ENCODE peak calls at places on chromosomes 11 and 22, in eight cellular contexts. V, E, B, K, U, P, T and Q are unnamed samples.

GRCh38 chr22:39205344-39206021 is 39.3 kb downstream of the PDGFB start:
- DNase-seq in V (no peak), E (no peak), B (no peak), K (no peak), U (no peak), P (no peak), T (peak), Q (no peak)

GRCh38 chr11:3903207-3903896 is 47.9 kb downstream of the STIM1 start:
- DNase-seq in V (no peak), E (no peak), B (no peak), K (no peak), U (no peak), P (no peak), T (no peak), Q (no peak)

GRCh38 chr11:69337211-69337721 is 43.3 kb downstream of the MYEOV start:
- DNase-seq in V (no peak), E (no peak), B (no peak), K (peak), U (peak), P (no peak), T (no peak), Q (no peak)

GRCh38 chr22:37098976-37099577 is 10.4 kb downstream of the TMPRSS6 start:
- DNase-seq in V (no peak), E (no peak), B (no peak), K (no peak), U (no peak), P (no peak), T (no peak), Q (peak)

GRCh38 chr11:69156218-69156639 is 494 bp downstream of the SMIM38 start:
- DNase-seq in V (no peak), E (no peak), B (no peak), K (no peak), U (no peak), P (no peak), T (peak), Q (no peak)

GRCh38 chr11:88288560-88288959 is 49.0 kb downstream of the CTSC start:
- DNase-seq in V (no peak), E (no peak), B (no peak), K (no peak), U (no peak), P (no peak), T (no peak), Q (no peak)

GRCh38 chr11:116173506-116173905 is 599.3 kb downstream of the BUD13 start:
- DNase-seq in V (no peak), E (no peak), B (no peak), K (no peak), U (no peak), P (no peak), T (no peak), Q (peak)

GRCh38 chr22:40728731-40729189 is 49.5 kb downstream of the MCHR1 start:
- DNase-seq in V (no peak), E (no peak), B (no peak), K (peak), U (no peak), P (no peak), T (peak), Q (no peak)

GRCh38 chr11:2482745-2483144 is 37.9 kb downstream of the KCNQ1 start:
- DNase-seq in V (no peak), E (no peak), B (no peak), K (no peak), U (no peak), P (no peak), T (no peak), Q (no peak)

GRCh38 chr11:67382481-67383136 is 9.2 kb upstream of the RAD9A start:
- DNase-seq in V (peak), E (peak), B (peak), K (peak), U (peak), P (peak), T (peak), Q (no peak)

GRCh38 chr11:11148598-11148997 is 204.5 kb downstream of the CSNK2A3 start:
- DNase-seq in V (no peak), E (no peak), B (no peak), K (no peak), U (no peak), P (no peak), T (no peak), Q (no peak)

GRCh38 chr11:11146830-11147229 is 206.2 kb downstream of the CSNK2A3 start:
- DNase-seq in V (peak), E (peak), B (no peak), K (no peak), U (no peak), P (no peak), T (no peak), Q (no peak)

GRCh38 chr11:11152877-11153276 is 200.2 kb downstream of the CSNK2A3 start:
- DNase-seq in V (no peak), E (no peak), B (no peak), K (no peak), U (no peak), P (no peak), T (no peak), Q (no peak)

GRCh38 chr11:11148104-11148509 is 204.9 kb downstream of the CSNK2A3 start:
- DNase-seq in V (peak), E (peak), B (peak), K (no peak), U (no peak), P (no peak), T (no peak), Q (peak)

DNA sequence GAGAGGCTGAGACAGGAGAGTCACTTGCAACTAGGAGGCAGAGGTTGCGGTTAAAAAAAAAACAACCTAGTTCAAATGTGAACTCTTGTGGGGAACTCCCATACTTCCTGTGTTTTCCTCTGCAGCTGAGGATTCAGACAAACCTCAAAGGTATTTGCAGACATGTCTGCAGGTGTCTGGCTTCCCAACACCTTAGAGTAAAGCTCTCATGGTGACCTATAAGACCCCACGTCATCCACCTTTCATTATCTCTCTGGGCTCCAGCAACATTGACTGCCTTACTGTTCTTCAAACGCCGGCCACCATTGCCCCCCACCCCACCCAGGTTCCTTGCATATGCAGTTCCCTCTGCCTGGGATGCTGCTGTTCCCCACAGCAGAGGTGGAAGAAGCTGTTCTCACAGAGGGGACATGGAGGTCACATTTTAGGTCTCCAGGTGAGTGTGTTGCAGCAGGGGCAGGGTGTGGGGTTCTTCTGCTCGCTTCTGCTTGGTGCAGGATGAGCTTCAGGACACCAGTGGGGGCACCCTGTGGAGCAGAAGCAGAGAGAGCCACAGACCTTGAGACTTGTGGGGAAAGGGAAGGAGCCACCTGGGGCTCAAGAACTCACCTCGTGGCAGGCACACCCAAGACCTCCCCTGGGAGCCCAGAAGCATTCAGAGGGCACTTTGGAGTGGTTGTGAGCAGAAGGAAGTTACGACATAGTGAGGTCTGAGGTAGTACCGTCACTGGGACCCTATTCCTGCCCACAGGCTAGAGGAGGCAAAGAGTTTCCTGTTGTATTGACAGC is 203.2 kb downstream of the CSNK2A3 start:
- DNase-seq in V (no peak), E (no peak), B (no peak), K (no peak), U (no peak), P (no peak), T (no peak), Q (no peak)
- H3K4me3 ChIP-seq in V (no peak), E (no peak), B (no peak), K (no peak), U (no peak), P (no peak), T (no peak), Q (no peak)

GRCh38 chr11:75543808-75544207 is 18.1 kb upstream of the GDPD5 start:
- DNase-seq in V (no peak), E (no peak), B (no peak), K (no peak), U (no peak), P (no peak), T (no peak), Q (no peak)

GRCh38 chr11:75547177-75547576 is 14.9 kb upstream of the SERPINH1 start:
- DNase-seq in V (no peak), E (no peak), B (no peak), K (no peak), U (no peak), P (no peak), T (no peak), Q (no peak)

GRCh38 chr11:75548571-75549272 is 13.3 kb upstream of the SERPINH1 start:
- DNase-seq in V (no peak), E (no peak), B (no peak), K (no peak), U (no peak), P (no peak), T (no peak), Q (no peak)

GRCh38 chr11:75549370-75549958 is 12.6 kb upstream of the SERPINH1 start:
- DNase-seq in V (no peak), E (no peak), B (no peak), K (no peak), U (no peak), P (no peak), T (no peak), Q (no peak)

GRCh38 chr11:75547617-75548054 is 14.4 kb upstream of the SERPINH1 start:
- DNase-seq in V (no peak), E (peak), B (peak), K (peak), U (no peak), P (no peak), T (no peak), Q (no peak)
- TF ChIP-seq CTCF in V (peak), E (peak), B (peak), K (peak), U (peak), P (no peak), T (peak), Q (peak)

DNA sequence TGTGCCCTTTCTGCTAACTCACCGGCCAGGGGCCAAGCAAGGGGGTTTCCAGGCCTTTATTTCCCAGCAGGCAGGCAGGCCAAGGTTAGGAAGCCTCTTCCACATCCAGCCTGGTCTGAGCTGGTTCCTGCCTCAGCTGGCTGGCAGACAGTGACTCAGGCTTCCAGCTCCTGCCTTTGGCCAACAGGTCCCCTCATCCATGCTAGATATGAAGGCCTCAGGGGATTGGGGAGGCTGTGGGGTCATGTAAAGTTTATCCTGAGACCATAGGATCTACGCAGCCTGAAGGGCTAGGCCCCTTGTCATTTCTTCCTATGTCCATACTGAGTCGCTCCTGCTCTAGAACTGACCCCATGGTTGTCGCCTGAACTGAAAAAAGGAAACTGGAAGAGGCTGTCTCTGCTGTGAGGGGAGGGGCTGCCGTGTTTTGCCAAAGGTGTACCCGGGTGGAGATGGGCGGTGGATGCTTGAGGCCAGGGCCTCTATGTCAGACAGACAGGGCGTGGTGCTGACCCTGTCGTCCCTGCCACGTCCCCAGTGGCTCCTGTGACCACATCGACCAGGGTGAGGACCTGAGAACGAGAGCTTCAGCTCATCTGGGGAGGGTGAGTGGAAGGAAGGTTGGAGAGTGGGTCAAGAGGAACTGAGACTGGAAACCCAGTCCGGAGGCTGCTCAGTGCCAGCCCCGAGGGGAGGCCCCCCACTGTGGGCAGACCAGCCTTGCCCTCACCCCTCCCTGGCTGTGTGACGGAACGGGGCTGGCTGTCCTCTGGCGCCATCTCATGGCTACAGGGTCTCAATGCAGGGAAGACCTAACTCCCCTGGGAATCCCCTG is 17.0 kb downstream of the P2RY6 start:
- DNase-seq in V (peak), E (peak), B (peak), K (peak), U (no peak), P (peak), T (peak), Q (peak)
- TF ChIP-seq POLR2A in V (no peak), E (no peak), B (no peak), K (no peak), U (no peak), P (peak), T (no peak), Q (no peak)

GRCh38 chr22:28801845-28802594 is 1.7 kb upstream of the XBP1 start:
- DNase-seq in V (no peak), E (no peak), B (no peak), K (peak), U (no peak), P (no peak), T (no peak), Q (no peak)
- H3K4me3 ChIP-seq in V (peak), E (no peak), B (peak), K (peak), U (peak), P (peak), T (peak), Q (peak)

GRCh38 chr22:19940536-19941364 is 822 bp upstream of the COMT start:
- DNase-seq in V (no peak), E (no peak), B (peak), K (no peak), U (no peak), P (no peak), T (no peak), Q (peak)

GRCh38 chr22:19943665-19944026 is 2.0 kb upstream of the TXNRD2 start:
- DNase-seq in V (no peak), E (no peak), B (peak), K (no peak), U (no peak), P (no peak), T (no peak), Q (no peak)

GRCh38 chr22:19942071-19942885 is 660 bp upstream of the TXNRD2 start:
- DNase-seq in V (no peak), E (no peak), B (peak), K (no peak), U (no peak), P (no peak), T (no peak), Q (no peak)

GRCh38 chr22:19942886-19943664 is 1.5 kb upstream of the TXNRD2 start:
- DNase-seq in V (peak), E (no peak), B (peak), K (no peak), U (no peak), P (no peak), T (no peak), Q (peak)

DNA sequence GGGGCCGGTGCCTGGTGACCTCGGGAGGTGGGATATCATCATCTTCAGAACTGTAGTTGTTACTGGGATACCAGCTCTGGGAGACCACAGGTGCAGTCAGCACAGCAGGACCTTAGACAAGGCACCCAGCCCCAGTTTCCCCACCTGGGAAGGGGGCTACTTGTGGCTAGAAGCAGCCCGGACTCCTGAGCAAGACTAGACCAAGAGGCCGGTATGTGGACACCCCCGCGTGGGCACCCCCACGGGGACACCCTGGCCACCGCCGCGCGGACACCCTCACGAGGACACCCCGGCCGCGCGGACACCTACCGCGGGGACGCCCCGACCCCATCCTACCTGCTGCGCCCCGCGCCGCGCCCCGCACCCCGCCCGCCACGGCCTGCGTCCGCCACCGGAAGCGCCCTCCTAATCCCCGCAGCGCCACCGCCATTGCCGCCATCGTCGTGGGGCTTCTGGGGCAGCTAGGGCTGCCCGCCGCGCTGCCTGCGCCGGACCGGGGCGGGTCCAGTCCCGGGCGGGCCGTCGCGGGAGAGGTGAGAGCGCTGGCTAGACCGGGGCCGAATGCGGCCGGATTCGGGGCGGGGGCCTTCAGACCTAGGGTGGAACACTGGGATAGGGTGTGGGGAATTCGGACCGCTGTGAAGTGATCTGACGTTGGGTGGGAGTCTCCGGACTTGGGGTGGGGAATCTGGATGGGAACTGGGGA is at the start of the genes COMT and TXNRD2:
- DNase-seq in V (peak), E (peak), B (peak), K (peak), U (peak), P (peak), T (peak), Q (peak)
- TF ChIP-seq CTCF in V (no peak), E (no peak), B (no peak), K (no peak), U (no peak), P (no peak), T (no peak), Q (no peak)

GRCh38 chr11:65041206-65042035 is at the start of gene SAC3D1:
- DNase-seq in V (no peak), E (no peak), B (no peak), K (peak), U (no peak), P (peak), T (no peak), Q (peak)
- TF ChIP-seq POLR2A in V (no peak), E (no peak), B (no peak), K (no peak), U (no peak), P (no peak), T (no peak), Q (no peak)

DNA sequence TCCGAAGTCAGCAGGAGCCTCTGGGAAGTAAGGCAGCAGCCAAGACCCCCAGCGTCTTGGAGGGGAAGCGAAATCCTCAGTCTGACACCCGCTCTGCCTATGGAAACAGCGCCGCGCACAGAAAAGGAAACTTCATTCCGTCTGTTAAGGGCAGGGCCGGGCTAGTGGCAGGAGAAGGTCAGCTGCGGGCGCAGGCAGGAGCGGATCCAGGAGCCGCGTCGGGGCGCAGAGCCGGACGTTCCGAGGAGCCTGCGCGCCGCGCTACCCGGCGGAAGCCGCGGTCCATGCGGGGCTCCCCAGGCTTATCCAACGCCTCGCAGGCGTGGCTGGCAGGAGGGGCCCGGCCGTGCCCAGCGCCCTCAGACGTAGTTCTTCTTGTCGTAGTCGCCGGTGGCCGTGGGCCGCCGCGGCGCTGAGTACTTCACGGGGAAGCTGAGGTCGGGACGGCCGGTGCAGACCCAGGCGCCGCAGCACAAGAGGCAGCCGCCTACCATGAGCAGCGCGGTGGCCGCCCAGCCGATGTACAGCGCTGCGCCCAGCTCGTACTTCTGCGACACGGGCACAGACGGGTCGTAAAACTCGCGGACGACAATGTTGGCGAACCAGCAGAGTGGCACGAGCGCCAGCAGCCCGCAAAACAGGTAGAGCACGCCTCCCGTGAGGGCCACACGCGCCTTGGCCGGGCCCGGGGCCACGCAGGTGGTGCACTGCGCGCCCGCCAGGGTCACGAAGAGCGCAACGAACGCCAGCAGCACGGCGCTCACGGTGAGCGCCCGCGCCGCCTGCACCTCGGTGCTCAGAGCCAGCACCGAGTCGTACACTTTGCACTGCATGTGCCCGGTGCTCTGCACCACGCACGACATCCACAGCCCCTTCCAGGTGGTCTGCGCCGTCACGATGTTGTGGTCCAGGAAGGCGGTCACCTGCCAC is 705 bp downstream of the CLDN5 start:
- DNase-seq in V (no peak), E (no peak), B (no peak), K (no peak), U (no peak), P (no peak), T (peak), Q (peak)
- H3K4me3 ChIP-seq in V (peak), E (peak), B (peak), K (peak), U (peak), P (peak), T (peak), Q (peak)

DNA sequence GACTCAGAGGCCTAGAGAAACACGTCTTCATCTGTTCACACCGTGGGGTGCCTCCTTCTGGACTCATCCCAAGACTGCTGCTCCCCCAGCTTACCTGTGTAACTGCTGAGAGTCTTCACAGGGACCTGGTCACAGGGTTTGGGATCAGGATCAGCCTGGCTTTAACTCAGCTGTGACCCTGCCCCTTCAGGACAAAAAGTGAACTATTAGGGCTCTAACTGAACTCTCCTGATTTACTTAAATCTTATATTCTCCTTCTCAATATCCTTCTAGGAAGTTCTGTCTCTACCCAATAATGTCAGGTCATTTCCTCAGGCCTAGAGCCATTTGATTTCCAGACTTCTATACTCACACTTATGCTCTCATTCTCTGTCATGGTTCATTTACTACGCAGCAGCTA is 108.4 kb downstream of the ZNF280B start:
- DNase-seq in V (no peak), E (no peak), B (no peak), K (no peak), U (no peak), P (no peak), T (no peak), Q (no peak)
- TF ChIP-seq CTCF in V (no peak), E (no peak), B (no peak), K (no peak), U (no peak), P (no peak), T (no peak), Q (no peak)